ENCODE peak calls at places on chromosomes 13 and 19, in ten cellular contexts. One of them, this sample, is unnamed.

GRCh38 chr19:31946491-31946890 is 398.9 kb upstream of the ZNF507 start:
- DNase-seq in CD8-positive, alpha-beta memory T cell: no peak
- DNase-seq in AML-193: no peak
- DNase-seq in NCI-H1092: no peak
- DNase-seq in stimulated activated CD4-positive, alpha-beta T cell treated with anti-CD3 and anti-CD28 coated beads, Interleukin-1b, Interleukin-23, amount 100 ng/mL, for 1 hour: no peak
- DNase-seq in activated T-helper 2 cell treated with anti-CD3 and anti-CD28 coated beads, Interferon-gamma antibody, Interleukin-2, Interleukin-4, amounts not matched to agents 10 μg/mL and 5 μg/mL and 100 μg/mL, durations not matched to agents 14 hours and 24 hours and 36 hours: no peak
- DNase-seq in IMR-90: no peak
- DNase-seq in AG09309: no peak
- DNase-seq in HL-60: no peak
- DNase-seq in HS-27A: no peak
- DNase-seq in this sample: no peak

GRCh38 chr19:19659646-19660245 is 3.7 kb downstream of the ATP13A1 start:
- DNase-seq in CD8-positive, alpha-beta memory T cell: no peak
- DNase-seq in AML-193: no peak
- DNase-seq in NCI-H1092: no peak
- DNase-seq in stimulated activated CD4-positive, alpha-beta T cell treated with anti-CD3 and anti-CD28 coated beads, Interleukin-1b, Interleukin-23, amount 100 ng/mL, for 1 hour: no peak
- DNase-seq in activated T-helper 2 cell treated with anti-CD3 and anti-CD28 coated beads, Interferon-gamma antibody, Interleukin-2, Interleukin-4, amounts not matched to agents 10 μg/mL and 5 μg/mL and 100 μg/mL, durations not matched to agents 14 hours and 24 hours and 36 hours: no peak
- DNase-seq in IMR-90: no peak
- DNase-seq in AG09309: no peak
- DNase-seq in HL-60: no peak
- DNase-seq in HS-27A: no peak
- DNase-seq in this sample: no peak

GRCh38 chr19:46040125-46040524 is 677 bp downstream of the IGFL4 start:
- DNase-seq in CD8-positive, alpha-beta memory T cell: no peak
- DNase-seq in AML-193: no peak
- DNase-seq in NCI-H1092: no peak
- DNase-seq in stimulated activated CD4-positive, alpha-beta T cell treated with anti-CD3 and anti-CD28 coated beads, Interleukin-1b, Interleukin-23, amount 100 ng/mL, for 1 hour: no peak
- DNase-seq in activated T-helper 2 cell treated with anti-CD3 and anti-CD28 coated beads, Interferon-gamma antibody, Interleukin-2, Interleukin-4, amounts not matched to agents 10 μg/mL and 5 μg/mL and 100 μg/mL, durations not matched to agents 14 hours and 24 hours and 36 hours: no peak
- DNase-seq in IMR-90: no peak
- DNase-seq in AG09309: no peak
- DNase-seq in HL-60: no peak
- DNase-seq in HS-27A: no peak
- DNase-seq in this sample: no peak

GRCh38 chr19:27975419-27976005 is 1237.4 kb downstream of the UQCRFS1 start:
- DNase-seq in CD8-positive, alpha-beta memory T cell: no peak
- DNase-seq in AML-193: no peak
- DNase-seq in NCI-H1092: no peak
- DNase-seq in stimulated activated CD4-positive, alpha-beta T cell treated with anti-CD3 and anti-CD28 coated beads, Interleukin-1b, Interleukin-23, amount 100 ng/mL, for 1 hour: no peak
- DNase-seq in activated T-helper 2 cell treated with anti-CD3 and anti-CD28 coated beads, Interferon-gamma antibody, Interleukin-2, Interleukin-4, amounts not matched to agents 10 μg/mL and 5 μg/mL and 100 μg/mL, durations not matched to agents 14 hours and 24 hours and 36 hours: no peak
- DNase-seq in IMR-90: no peak
- DNase-seq in AG09309: no peak
- DNase-seq in HL-60: no peak
- DNase-seq in HS-27A: no peak
- DNase-seq in this sample: no peak

GRCh38 chr19:33535176-33535575 is 13.6 kb upstream of the PEPD start:
- DNase-seq in CD8-positive, alpha-beta memory T cell: no peak
- DNase-seq in AML-193: no peak
- DNase-seq in NCI-H1092: no peak
- DNase-seq in stimulated activated CD4-positive, alpha-beta T cell treated with anti-CD3 and anti-CD28 coated beads, Interleukin-1b, Interleukin-23, amount 100 ng/mL, for 1 hour: no peak
- DNase-seq in activated T-helper 2 cell treated with anti-CD3 and anti-CD28 coated beads, Interferon-gamma antibody, Interleukin-2, Interleukin-4, amounts not matched to agents 10 μg/mL and 5 μg/mL and 100 μg/mL, durations not matched to agents 14 hours and 24 hours and 36 hours: no peak
- DNase-seq in IMR-90: peak
- DNase-seq in AG09309: peak
- DNase-seq in HL-60: no peak
- DNase-seq in HS-27A: no peak
- DNase-seq in this sample: no peak

GRCh38 chr13:54953786-54954185 is 1925.2 kb downstream of the OLFM4 start:
- DNase-seq in CD8-positive, alpha-beta memory T cell: no peak
- DNase-seq in AML-193: no peak
- DNase-seq in NCI-H1092: no peak
- DNase-seq in stimulated activated CD4-positive, alpha-beta T cell treated with anti-CD3 and anti-CD28 coated beads, Interleukin-1b, Interleukin-23, amount 100 ng/mL, for 1 hour: no peak
- DNase-seq in activated T-helper 2 cell treated with anti-CD3 and anti-CD28 coated beads, Interferon-gamma antibody, Interleukin-2, Interleukin-4, amounts not matched to agents 10 μg/mL and 5 μg/mL and 100 μg/mL, durations not matched to agents 14 hours and 24 hours and 36 hours: no peak
- DNase-seq in IMR-90: no peak
- DNase-seq in AG09309: no peak
- DNase-seq in HL-60: no peak
- DNase-seq in HS-27A: no peak
- DNase-seq in this sample: no peak

GRCh38 chr13:27790523-27790922 is 1.8 kb upstream of the GSX1 start:
- DNase-seq in CD8-positive, alpha-beta memory T cell: no peak
- DNase-seq in AML-193: no peak
- DNase-seq in NCI-H1092: no peak
- DNase-seq in stimulated activated CD4-positive, alpha-beta T cell treated with anti-CD3 and anti-CD28 coated beads, Interleukin-1b, Interleukin-23, amount 100 ng/mL, for 1 hour: no peak
- DNase-seq in activated T-helper 2 cell treated with anti-CD3 and anti-CD28 coated beads, Interferon-gamma antibody, Interleukin-2, Interleukin-4, amounts not matched to agents 10 μg/mL and 5 μg/mL and 100 μg/mL, durations not matched to agents 14 hours and 24 hours and 36 hours: no peak
- DNase-seq in IMR-90: no peak
- DNase-seq in AG09309: no peak
- DNase-seq in HL-60: no peak
- DNase-seq in HS-27A: no peak
- DNase-seq in this sample: no peak

GRCh38 chr19:3345850-3346460 is 20.4 kb upstream of the NFIC start:
- DNase-seq in CD8-positive, alpha-beta memory T cell: no peak
- DNase-seq in AML-193: no peak
- DNase-seq in NCI-H1092: no peak
- DNase-seq in stimulated activated CD4-positive, alpha-beta T cell treated with anti-CD3 and anti-CD28 coated beads, Interleukin-1b, Interleukin-23, amount 100 ng/mL, for 1 hour: no peak
- DNase-seq in activated T-helper 2 cell treated with anti-CD3 and anti-CD28 coated beads, Interferon-gamma antibody, Interleukin-2, Interleukin-4, amounts not matched to agents 10 μg/mL and 5 μg/mL and 100 μg/mL, durations not matched to agents 14 hours and 24 hours and 36 hours: no peak
- DNase-seq in IMR-90: no peak
- DNase-seq in AG09309: no peak
- DNase-seq in HL-60: no peak
- DNase-seq in HS-27A: no peak
- DNase-seq in this sample: no peak

GRCh38 chr19:11096210-11096841 is 7.1 kb downstream of the LDLR start:
- DNase-seq in CD8-positive, alpha-beta memory T cell: no peak
- DNase-seq in AML-193: peak
- DNase-seq in NCI-H1092: no peak
- DNase-seq in stimulated activated CD4-positive, alpha-beta T cell treated with anti-CD3 and anti-CD28 coated beads, Interleukin-1b, Interleukin-23, amount 100 ng/mL, for 1 hour: no peak
- DNase-seq in activated T-helper 2 cell treated with anti-CD3 and anti-CD28 coated beads, Interferon-gamma antibody, Interleukin-2, Interleukin-4, amounts not matched to agents 10 μg/mL and 5 μg/mL and 100 μg/mL, durations not matched to agents 14 hours and 24 hours and 36 hours: peak
- DNase-seq in IMR-90: peak
- DNase-seq in AG09309: no peak
- DNase-seq in HL-60: no peak
- DNase-seq in HS-27A: no peak
- DNase-seq in this sample: no peak

GRCh38 chr13:27295096-27295495 is 24.5 kb downstream of the RASL11A start:
- DNase-seq in CD8-positive, alpha-beta memory T cell: no peak
- DNase-seq in AML-193: no peak
- DNase-seq in NCI-H1092: no peak
- DNase-seq in stimulated activated CD4-positive, alpha-beta T cell treated with anti-CD3 and anti-CD28 coated beads, Interleukin-1b, Interleukin-23, amount 100 ng/mL, for 1 hour: peak
- DNase-seq in activated T-helper 2 cell treated with anti-CD3 and anti-CD28 coated beads, Interferon-gamma antibody, Interleukin-2, Interleukin-4, amounts not matched to agents 10 μg/mL and 5 μg/mL and 100 μg/mL, durations not matched to agents 14 hours and 24 hours and 36 hours: no peak
- DNase-seq in IMR-90: no peak
- DNase-seq in AG09309: no peak
- DNase-seq in HL-60: no peak
- DNase-seq in HS-27A: no peak
- DNase-seq in this sample: no peak

GRCh38 chr19:18807861-18808331 is 16.8 kb upstream of the COMP start:
- DNase-seq in CD8-positive, alpha-beta memory T cell: no peak
- DNase-seq in AML-193: no peak
- DNase-seq in NCI-H1092: no peak
- DNase-seq in stimulated activated CD4-positive, alpha-beta T cell treated with anti-CD3 and anti-CD28 coated beads, Interleukin-1b, Interleukin-23, amount 100 ng/mL, for 1 hour: no peak
- DNase-seq in activated T-helper 2 cell treated with anti-CD3 and anti-CD28 coated beads, Interferon-gamma antibody, Interleukin-2, Interleukin-4, amounts not matched to agents 10 μg/mL and 5 μg/mL and 100 μg/mL, durations not matched to agents 14 hours and 24 hours and 36 hours: no peak
- DNase-seq in IMR-90: no peak
- DNase-seq in AG09309: peak
- DNase-seq in HL-60: no peak
- DNase-seq in HS-27A: no peak
- DNase-seq in this sample: no peak

GRCh38 chr13:71866173-71867091 is 572 bp downstream of the DACH1 start:
- DNase-seq in CD8-positive, alpha-beta memory T cell: no peak
- DNase-seq in AML-193: peak
- DNase-seq in NCI-H1092: peak
- DNase-seq in stimulated activated CD4-positive, alpha-beta T cell treated with anti-CD3 and anti-CD28 coated beads, Interleukin-1b, Interleukin-23, amount 100 ng/mL, for 1 hour: no peak
- DNase-seq in activated T-helper 2 cell treated with anti-CD3 and anti-CD28 coated beads, Interferon-gamma antibody, Interleukin-2, Interleukin-4, amounts not matched to agents 10 μg/mL and 5 μg/mL and 100 μg/mL, durations not matched to agents 14 hours and 24 hours and 36 hours: no peak
- DNase-seq in IMR-90: no peak
- DNase-seq in AG09309: no peak
- DNase-seq in HL-60: peak
- DNase-seq in HS-27A: no peak
- DNase-seq in this sample: peak

GRCh38 chr19:751501-752341 is 809 bp downstream of the MISP start:
- DNase-seq in CD8-positive, alpha-beta memory T cell: no peak
- DNase-seq in AML-193: no peak
- DNase-seq in NCI-H1092: no peak
- DNase-seq in stimulated activated CD4-positive, alpha-beta T cell treated with anti-CD3 and anti-CD28 coated beads, Interleukin-1b, Interleukin-23, amount 100 ng/mL, for 1 hour: no peak
- DNase-seq in activated T-helper 2 cell treated with anti-CD3 and anti-CD28 coated beads, Interferon-gamma antibody, Interleukin-2, Interleukin-4, amounts not matched to agents 10 μg/mL and 5 μg/mL and 100 μg/mL, durations not matched to agents 14 hours and 24 hours and 36 hours: no peak
- DNase-seq in IMR-90: peak
- DNase-seq in AG09309: peak
- DNase-seq in HL-60: no peak
- DNase-seq in HS-27A: peak
- DNase-seq in this sample: no peak

GRCh38 chr19:1157931-1158884 is 15.9 kb downstream of the SBNO2 start:
- DNase-seq in CD8-positive, alpha-beta memory T cell: no peak
- DNase-seq in AML-193: no peak
- DNase-seq in NCI-H1092: no peak
- DNase-seq in stimulated activated CD4-positive, alpha-beta T cell treated with anti-CD3 and anti-CD28 coated beads, Interleukin-1b, Interleukin-23, amount 100 ng/mL, for 1 hour: no peak
- DNase-seq in activated T-helper 2 cell treated with anti-CD3 and anti-CD28 coated beads, Interferon-gamma antibody, Interleukin-2, Interleukin-4, amounts not matched to agents 10 μg/mL and 5 μg/mL and 100 μg/mL, durations not matched to agents 14 hours and 24 hours and 36 hours: no peak
- DNase-seq in IMR-90: no peak
- DNase-seq in AG09309: no peak
- DNase-seq in HL-60: no peak
- DNase-seq in HS-27A: no peak
- DNase-seq in this sample: no peak

GRCh38 chr19:29445246-29445645 is 80.5 kb upstream of the VSTM2B start:
- DNase-seq in CD8-positive, alpha-beta memory T cell: no peak
- DNase-seq in AML-193: no peak
- DNase-seq in NCI-H1092: no peak
- DNase-seq in stimulated activated CD4-positive, alpha-beta T cell treated with anti-CD3 and anti-CD28 coated beads, Interleukin-1b, Interleukin-23, amount 100 ng/mL, for 1 hour: no peak
- DNase-seq in activated T-helper 2 cell treated with anti-CD3 and anti-CD28 coated beads, Interferon-gamma antibody, Interleukin-2, Interleukin-4, amounts not matched to agents 10 μg/mL and 5 μg/mL and 100 μg/mL, durations not matched to agents 14 hours and 24 hours and 36 hours: no peak
- DNase-seq in IMR-90: no peak
- DNase-seq in AG09309: no peak
- DNase-seq in HL-60: no peak
- DNase-seq in HS-27A: no peak
- DNase-seq in this sample: no peak

GRCh38 chr19:15138427-15138826 is 31.2 kb downstream of the SYDE1 start:
- DNase-seq in CD8-positive, alpha-beta memory T cell: no peak
- DNase-seq in AML-193: no peak
- DNase-seq in NCI-H1092: no peak
- DNase-seq in stimulated activated CD4-positive, alpha-beta T cell treated with anti-CD3 and anti-CD28 coated beads, Interleukin-1b, Interleukin-23, amount 100 ng/mL, for 1 hour: no peak
- DNase-seq in activated T-helper 2 cell treated with anti-CD3 and anti-CD28 coated beads, Interferon-gamma antibody, Interleukin-2, Interleukin-4, amounts not matched to agents 10 μg/mL and 5 μg/mL and 100 μg/mL, durations not matched to agents 14 hours and 24 hours and 36 hours: no peak
- DNase-seq in IMR-90: peak
- DNase-seq in AG09309: no peak
- DNase-seq in HL-60: no peak
- DNase-seq in HS-27A: no peak
- DNase-seq in this sample: no peak

GRCh38 chr19:55699221-55699620 is 24.2 kb downstream of the EPN1 start:
- DNase-seq in CD8-positive, alpha-beta memory T cell: no peak
- DNase-seq in AML-193: no peak
- DNase-seq in NCI-H1092: no peak
- DNase-seq in stimulated activated CD4-positive, alpha-beta T cell treated with anti-CD3 and anti-CD28 coated beads, Interleukin-1b, Interleukin-23, amount 100 ng/mL, for 1 hour: no peak
- DNase-seq in activated T-helper 2 cell treated with anti-CD3 and anti-CD28 coated beads, Interferon-gamma antibody, Interleukin-2, Interleukin-4, amounts not matched to agents 10 μg/mL and 5 μg/mL and 100 μg/mL, durations not matched to agents 14 hours and 24 hours and 36 hours: no peak
- DNase-seq in IMR-90: no peak
- DNase-seq in AG09309: no peak
- DNase-seq in HL-60: no peak
- DNase-seq in HS-27A: no peak
- DNase-seq in this sample: no peak

GRCh38 chr19:30362156-30362754 is 9.9 kb upstream of the ZNF536 start:
- DNase-seq in CD8-positive, alpha-beta memory T cell: no peak
- DNase-seq in AML-193: no peak
- DNase-seq in NCI-H1092: no peak
- DNase-seq in stimulated activated CD4-positive, alpha-beta T cell treated with anti-CD3 and anti-CD28 coated beads, Interleukin-1b, Interleukin-23, amount 100 ng/mL, for 1 hour: no peak
- DNase-seq in activated T-helper 2 cell treated with anti-CD3 and anti-CD28 coated beads, Interferon-gamma antibody, Interleukin-2, Interleukin-4, amounts not matched to agents 10 μg/mL and 5 μg/mL and 100 μg/mL, durations not matched to agents 14 hours and 24 hours and 36 hours: no peak
- DNase-seq in IMR-90: no peak
- DNase-seq in AG09309: no peak
- DNase-seq in HL-60: no peak
- DNase-seq in HS-27A: no peak
- DNase-seq in this sample: no peak

GRCh38 chr19:50702870-50703829 is 16.5 kb downstream of the SHANK1 start:
- DNase-seq in CD8-positive, alpha-beta memory T cell: no peak
- DNase-seq in AML-193: peak
- DNase-seq in NCI-H1092: no peak
- DNase-seq in stimulated activated CD4-positive, alpha-beta T cell treated with anti-CD3 and anti-CD28 coated beads, Interleukin-1b, Interleukin-23, amount 100 ng/mL, for 1 hour: no peak
- DNase-seq in activated T-helper 2 cell treated with anti-CD3 and anti-CD28 coated beads, Interferon-gamma antibody, Interleukin-2, Interleukin-4, amounts not matched to agents 10 μg/mL and 5 μg/mL and 100 μg/mL, durations not matched to agents 14 hours and 24 hours and 36 hours: no peak
- DNase-seq in IMR-90: peak
- DNase-seq in AG09309: no peak
- DNase-seq in HL-60: no peak
- DNase-seq in HS-27A: no peak
- DNase-seq in this sample: no peak

GRCh38 chr19:48183356-48183755 is 12.9 kb downstream of the ZSWIM9 start:
- DNase-seq in CD8-positive, alpha-beta memory T cell: no peak
- DNase-seq in AML-193: no peak
- DNase-seq in NCI-H1092: no peak
- DNase-seq in stimulated activated CD4-positive, alpha-beta T cell treated with anti-CD3 and anti-CD28 coated beads, Interleukin-1b, Interleukin-23, amount 100 ng/mL, for 1 hour: no peak
- DNase-seq in activated T-helper 2 cell treated with anti-CD3 and anti-CD28 coated beads, Interferon-gamma antibody, Interleukin-2, Interleukin-4, amounts not matched to agents 10 μg/mL and 5 μg/mL and 100 μg/mL, durations not matched to agents 14 hours and 24 hours and 36 hours: no peak
- DNase-seq in IMR-90: no peak
- DNase-seq in AG09309: no peak
- DNase-seq in HL-60: no peak
- DNase-seq in HS-27A: no peak
- DNase-seq in this sample: no peak

GRCh38 chr13:100234524-100235136 is 145.7 kb downstream of the PCCA start:
- DNase-seq in CD8-positive, alpha-beta memory T cell: no peak
- DNase-seq in AML-193: peak
- DNase-seq in NCI-H1092: no peak
- DNase-seq in stimulated activated CD4-positive, alpha-beta T cell treated with anti-CD3 and anti-CD28 coated beads, Interleukin-1b, Interleukin-23, amount 100 ng/mL, for 1 hour: no peak
- DNase-seq in activated T-helper 2 cell treated with anti-CD3 and anti-CD28 coated beads, Interferon-gamma antibody, Interleukin-2, Interleukin-4, amounts not matched to agents 10 μg/mL and 5 μg/mL and 100 μg/mL, durations not matched to agents 14 hours and 24 hours and 36 hours: no peak
- DNase-seq in IMR-90: peak
- DNase-seq in AG09309: peak
- DNase-seq in HL-60: no peak
- DNase-seq in HS-27A: no peak
- DNase-seq in this sample: no peak

GRCh38 chr13:106523566-106523965 is 11.9 kb downstream of the EFNB2 start:
- DNase-seq in CD8-positive, alpha-beta memory T cell: no peak
- DNase-seq in AML-193: no peak
- DNase-seq in NCI-H1092: no peak
- DNase-seq in stimulated activated CD4-positive, alpha-beta T cell treated with anti-CD3 and anti-CD28 coated beads, Interleukin-1b, Interleukin-23, amount 100 ng/mL, for 1 hour: no peak
- DNase-seq in activated T-helper 2 cell treated with anti-CD3 and anti-CD28 coated beads, Interferon-gamma antibody, Interleukin-2, Interleukin-4, amounts not matched to agents 10 μg/mL and 5 μg/mL and 100 μg/mL, durations not matched to agents 14 hours and 24 hours and 36 hours: no peak
- DNase-seq in IMR-90: no peak
- DNase-seq in AG09309: no peak
- DNase-seq in HL-60: no peak
- DNase-seq in HS-27A: no peak
- DNase-seq in this sample: no peak

GRCh38 chr13:30978981-30979956 is 46.8 kb downstream of the TEX26 start:
- DNase-seq in CD8-positive, alpha-beta memory T cell: no peak
- DNase-seq in AML-193: peak
- DNase-seq in NCI-H1092: peak
- DNase-seq in stimulated activated CD4-positive, alpha-beta T cell treated with anti-CD3 and anti-CD28 coated beads, Interleukin-1b, Interleukin-23, amount 100 ng/mL, for 1 hour: peak
- DNase-seq in activated T-helper 2 cell treated with anti-CD3 and anti-CD28 coated beads, Interferon-gamma antibody, Interleukin-2, Interleukin-4, amounts not matched to agents 10 μg/mL and 5 μg/mL and 100 μg/mL, durations not matched to agents 14 hours and 24 hours and 36 hours: peak
- DNase-seq in IMR-90: no peak
- DNase-seq in AG09309: no peak
- DNase-seq in HL-60: peak
- DNase-seq in HS-27A: no peak
- DNase-seq in this sample: peak

GRCh38 chr13:99884913-99885312 is 86.7 kb downstream of the ZIC5 start:
- DNase-seq in CD8-positive, alpha-beta memory T cell: no peak
- DNase-seq in AML-193: no peak
- DNase-seq in NCI-H1092: no peak
- DNase-seq in stimulated activated CD4-positive, alpha-beta T cell treated with anti-CD3 and anti-CD28 coated beads, Interleukin-1b, Interleukin-23, amount 100 ng/mL, for 1 hour: no peak
- DNase-seq in activated T-helper 2 cell treated with anti-CD3 and anti-CD28 coated beads, Interferon-gamma antibody, Interleukin-2, Interleukin-4, amounts not matched to agents 10 μg/mL and 5 μg/mL and 100 μg/mL, durations not matched to agents 14 hours and 24 hours and 36 hours: no peak
- DNase-seq in IMR-90: no peak
- DNase-seq in AG09309: no peak
- DNase-seq in HL-60: no peak
- DNase-seq in HS-27A: no peak
- DNase-seq in this sample: peak

GRCh38 chr19:13100031-13100588 is 2.5 kb downstream of the LYL1 start:
- DNase-seq in CD8-positive, alpha-beta memory T cell: peak
- DNase-seq in AML-193: peak
- DNase-seq in NCI-H1092: no peak
- DNase-seq in stimulated activated CD4-positive, alpha-beta T cell treated with anti-CD3 and anti-CD28 coated beads, Interleukin-1b, Interleukin-23, amount 100 ng/mL, for 1 hour: no peak
- DNase-seq in activated T-helper 2 cell treated with anti-CD3 and anti-CD28 coated beads, Interferon-gamma antibody, Interleukin-2, Interleukin-4, amounts not matched to agents 10 μg/mL and 5 μg/mL and 100 μg/mL, durations not matched to agents 14 hours and 24 hours and 36 hours: peak
- DNase-seq in IMR-90: no peak
- DNase-seq in AG09309: no peak
- DNase-seq in HL-60: no peak
- DNase-seq in HS-27A: no peak
- DNase-seq in this sample: no peak

GRCh38 chr13:112619730-112620639 is 32.0 kb upstream of the TUBGCP3 start:
- DNase-seq in CD8-positive, alpha-beta memory T cell: no peak
- DNase-seq in AML-193: peak
- DNase-seq in NCI-H1092: peak
- DNase-seq in stimulated activated CD4-positive, alpha-beta T cell treated with anti-CD3 and anti-CD28 coated beads, Interleukin-1b, Interleukin-23, amount 100 ng/mL, for 1 hour: no peak
- DNase-seq in activated T-helper 2 cell treated with anti-CD3 and anti-CD28 coated beads, Interferon-gamma antibody, Interleukin-2, Interleukin-4, amounts not matched to agents 10 μg/mL and 5 μg/mL and 100 μg/mL, durations not matched to agents 14 hours and 24 hours and 36 hours: no peak
- DNase-seq in IMR-90: no peak
- DNase-seq in AG09309: no peak
- DNase-seq in HL-60: no peak
- DNase-seq in HS-27A: no peak
- DNase-seq in this sample: peak

GRCh38 chr19:19106061-19106551 is 32.2 kb downstream of the TMEM161A start:
- DNase-seq in CD8-positive, alpha-beta memory T cell: no peak
- DNase-seq in AML-193: no peak
- DNase-seq in NCI-H1092: no peak
- DNase-seq in stimulated activated CD4-positive, alpha-beta T cell treated with anti-CD3 and anti-CD28 coated beads, Interleukin-1b, Interleukin-23, amount 100 ng/mL, for 1 hour: no peak
- DNase-seq in activated T-helper 2 cell treated with anti-CD3 and anti-CD28 coated beads, Interferon-gamma antibody, Interleukin-2, Interleukin-4, amounts not matched to agents 10 μg/mL and 5 μg/mL and 100 μg/mL, durations not matched to agents 14 hours and 24 hours and 36 hours: no peak
- DNase-seq in IMR-90: no peak
- DNase-seq in AG09309: no peak
- DNase-seq in HL-60: no peak
- DNase-seq in HS-27A: no peak
- DNase-seq in this sample: no peak

GRCh38 chr13:110209950-110210603 is 96.9 kb downstream of the COL4A1 start:
- DNase-seq in CD8-positive, alpha-beta memory T cell: no peak
- DNase-seq in AML-193: no peak
- DNase-seq in NCI-H1092: no peak
- DNase-seq in stimulated activated CD4-positive, alpha-beta T cell treated with anti-CD3 and anti-CD28 coated beads, Interleukin-1b, Interleukin-23, amount 100 ng/mL, for 1 hour: no peak
- DNase-seq in activated T-helper 2 cell treated with anti-CD3 and anti-CD28 coated beads, Interferon-gamma antibody, Interleukin-2, Interleukin-4, amounts not matched to agents 10 μg/mL and 5 μg/mL and 100 μg/mL, durations not matched to agents 14 hours and 24 hours and 36 hours: no peak
- DNase-seq in IMR-90: no peak
- DNase-seq in AG09309: no peak
- DNase-seq in HL-60: no peak
- DNase-seq in HS-27A: no peak
- DNase-seq in this sample: peak